ENCODE peak calls at places on chromosome 10, in six cellular contexts. R, C, E, O, V and H are unnamed samples.

GRCh38 chr10:110918269-110918632 is 729 bp downstream of the BBIP1 start:
- DNase-seq in R (peak), C (peak), E (peak), O (peak), V (peak), H (no peak)

GRCh38 chr10:112376578-112376855 is 2.6 kb downstream of the ACSL5 start:
- DNase-seq in R (no peak), C (no peak), E (no peak), O (no peak), V (no peak), H (no peak)

GRCh38 chr10:11447571-11447970 is 163.9 kb downstream of the USP6NL start:
- DNase-seq in R (no peak), C (no peak), E (no peak), O (no peak), V (no peak), H (peak)

GRCh38 chr10:28410420-28411135 is 107.7 kb upstream of the MPP7 start:
- DNase-seq in R (no peak), C (peak), E (no peak), O (no peak), V (peak), H (no peak)

GRCh38 chr10:112775892-112776679 is 174.0 kb upstream of the TCF7L2 start:
- DNase-seq in R (no peak), C (no peak), E (no peak), O (no peak), V (peak), H (no peak)

GRCh38 chr10:116101616-116102015 is 171.4 kb downstream of the GFRA1 start:
- DNase-seq in R (no peak), C (no peak), E (no peak), O (peak), V (no peak), H (no peak)

GRCh38 chr10:21929070-21929469 is 74.5 kb downstream of the DNAJC1 start:
- DNase-seq in R (no peak), C (no peak), E (no peak), O (no peak), V (peak), H (no peak)

GRCh38 chr10:102504179-102504975 is 605 bp downstream of the SUFU start:
- DNase-seq in R (peak), C (no peak), E (no peak), O (peak), V (no peak), H (no peak)

GRCh38 chr10:64115913-64116643 is 594.9 kb downstream of the REEP3 start:
- DNase-seq in R (no peak), C (peak), E (no peak), O (peak), V (peak), H (no peak)

GRCh38 chr10:127906548-127907377 is at the start of gene PTPRE:
- DNase-seq in R (peak), C (peak), E (no peak), O (peak), V (peak), H (no peak)

GRCh38 chr10:124006526-124006925 is 86.9 kb downstream of the CHST15 start:
- DNase-seq in R (peak), C (no peak), E (no peak), O (no peak), V (no peak), H (no peak)

GRCh38 chr10:28367865-28368541 is 65.1 kb upstream of the MPP7 start:
- DNase-seq in R (no peak), C (no peak), E (peak), O (no peak), V (no peak), H (no peak)

GRCh38 chr10:15320522-15321203 is 50.4 kb downstream of the FAM171A1 start:
- DNase-seq in R (no peak), C (no peak), E (no peak), O (no peak), V (no peak), H (no peak)

GRCh38 chr10:78757542-78757941 is 311.2 kb upstream of the ZMIZ1 start:
- DNase-seq in R (no peak), C (no peak), E (no peak), O (peak), V (peak), H (no peak)

GRCh38 chr10:122010405-122011050 is 21.6 kb downstream of the TACC2 start:
- DNase-seq in R (no peak), C (no peak), E (no peak), O (no peak), V (no peak), H (no peak)

GRCh38 chr10:117936136-117936535 is 110.6 kb downstream of the RAB11FIP2 start:
- DNase-seq in R (no peak), C (no peak), E (no peak), O (no peak), V (no peak), H (no peak)

GRCh38 chr10:81978238-81978637 is 103.2 kb downstream of the NRG3 start:
- DNase-seq in R (no peak), C (peak), E (no peak), O (peak), V (peak), H (no peak)

GRCh38 chr10:3761111-3761686 is 23.8 kb downstream of the KLF6 start:
- DNase-seq in R (no peak), C (no peak), E (peak), O (no peak), V (peak), H (no peak)

GRCh38 chr10:111113238-111113960 is 36.6 kb downstream of the ADRA2A start:
- DNase-seq in R (no peak), C (no peak), E (no peak), O (no peak), V (no peak), H (peak)

GRCh38 chr10:44982114-44982460 is 3.5 kb upstream of the DEPP1 start:
- DNase-seq in R (peak), C (no peak), E (no peak), O (peak), V (peak), H (no peak)

GRCh38 chr10:85992324-85992723 is 374.3 kb downstream of the GRID1 start:
- DNase-seq in R (no peak), C (no peak), E (no peak), O (no peak), V (no peak), H (no peak)

GRCh38 chr10:121115154-121115553 is 264.0 kb downstream of the WDR11 start:
- DNase-seq in R (no peak), C (no peak), E (no peak), O (no peak), V (no peak), H (no peak)

GRCh38 chr10:49298990-49299815 is at the start of gene C10orf71:
- DNase-seq in R (peak), C (no peak), E (no peak), O (peak), V (no peak), H (no peak)

GRCh38 chr10:49299816-49300139 is 808 bp downstream of the C10orf71 start:
- DNase-seq in R (peak), C (no peak), E (no peak), O (no peak), V (no peak), H (no peak)

GRCh38 chr10:49300140-49300974 is 1.4 kb downstream of the C10orf71 start:
- DNase-seq in R (peak), C (no peak), E (peak), O (no peak), V (no peak), H (no peak)

GRCh38 chr10:49297818-49298665 is 928 bp upstream of the C10orf71 start:
- DNase-seq in R (peak), C (no peak), E (no peak), O (no peak), V (no peak), H (no peak)

GRCh38 chr10:49298666-49298989 is 342 bp upstream of the C10orf71 start:
- DNase-seq in R (peak), C (no peak), E (no peak), O (no peak), V (peak), H (no peak)
- H3K4me3 ChIP-seq in R (no peak), C (no peak), E (no peak), O (no peak), V (no peak), H (peak)

DNA sequence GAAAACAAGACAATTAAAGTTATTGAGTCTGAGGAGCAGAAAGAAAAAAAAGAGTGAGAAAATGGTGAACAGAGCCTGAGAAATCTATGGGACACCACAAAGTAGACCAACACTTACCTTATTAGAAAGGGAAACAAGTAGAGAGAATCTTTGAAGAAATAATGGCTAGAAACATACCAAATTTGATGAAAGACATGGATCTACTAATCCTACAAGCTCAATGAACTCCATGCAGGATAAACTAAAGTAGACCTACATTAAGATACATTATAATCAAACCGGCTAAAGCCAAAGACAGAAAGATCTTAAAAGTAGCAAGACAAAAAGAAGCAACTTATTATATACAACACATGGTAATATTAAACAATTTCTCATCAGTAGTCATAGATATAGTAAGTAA is 782.3 kb upstream of the GHITM start:
- DNase-seq in R (no peak), C (no peak), E (no peak), O (no peak), V (no peak), H (no peak)
- H3K4me3 ChIP-seq in R (no peak), C (no peak), E (no peak), O (no peak), V (no peak), H (no peak)

GRCh38 chr10:130727766-130728490 is 583.6 kb downstream of the TCERG1L start:
- DNase-seq in R (no peak), C (no peak), E (no peak), O (no peak), V (no peak), H (no peak)

GRCh38 chr10:130729876-130730275 is 581.6 kb downstream of the TCERG1L start:
- DNase-seq in R (peak), C (no peak), E (no peak), O (no peak), V (no peak), H (no peak)

GRCh38 chr10:130725474-130725970 is 586.0 kb downstream of the TCERG1L start:
- DNase-seq in R (no peak), C (no peak), E (no peak), O (no peak), V (no peak), H (no peak)

GRCh38 chr10:130728531-130729215 is 582.8 kb downstream of the TCERG1L start:
- DNase-seq in R (peak), C (no peak), E (no peak), O (no peak), V (no peak), H (no peak)

DNA sequence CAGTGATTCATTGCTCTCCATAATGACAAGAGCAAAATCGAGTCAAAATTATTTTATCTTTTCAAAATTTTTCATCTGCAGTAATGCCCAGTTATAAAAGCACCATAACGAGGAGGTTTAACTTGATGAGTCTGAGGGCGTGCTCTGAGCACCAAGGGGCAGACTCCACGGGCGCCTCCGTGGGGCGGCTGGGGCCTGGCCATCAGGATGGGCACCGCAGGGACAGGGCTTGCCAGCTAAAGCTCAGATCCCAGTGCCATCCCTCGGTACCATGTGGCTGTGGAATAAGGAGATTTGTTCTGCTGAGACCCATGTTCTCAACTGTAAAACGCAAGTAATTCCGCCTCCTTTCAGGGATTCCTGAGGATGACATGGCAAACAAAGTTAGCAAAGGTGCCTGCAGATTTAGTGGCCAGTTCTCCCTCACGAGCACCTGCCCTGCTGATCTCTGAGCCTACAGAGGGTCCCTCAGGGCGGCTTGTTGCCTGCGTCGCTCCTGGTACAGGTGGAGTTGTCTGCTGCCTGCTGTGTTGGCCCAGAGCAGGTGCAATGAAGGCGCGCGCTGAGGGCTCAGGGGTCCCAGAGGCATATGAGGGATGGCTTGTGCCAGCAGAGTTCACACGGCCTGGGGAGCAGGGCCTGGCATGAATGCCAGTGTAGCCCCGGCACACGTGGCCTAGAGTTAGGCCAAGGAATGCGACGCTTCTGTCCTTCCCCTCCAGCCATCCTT is 584.4 kb downstream of the TCERG1L start:
- DNase-seq in R (no peak), C (no peak), E (no peak), O (no peak), V (no peak), H (no peak)
- H3K4me3 ChIP-seq in R (no peak), C (no peak), E (no peak), O (no peak), V (no peak), H (no peak)

GRCh38 chr10:43227911-43228782 is 38.7 kb downstream of the RASGEF1A start:
- DNase-seq in R (peak), C (no peak), E (no peak), O (no peak), V (no peak), H (peak)

GRCh38 chr10:43230101-43230908 is 36.6 kb downstream of the RASGEF1A start:
- DNase-seq in R (peak), C (no peak), E (no peak), O (no peak), V (no peak), H (peak)

GRCh38 chr10:43230909-43231522 is 35.8 kb downstream of the RASGEF1A start:
- DNase-seq in R (peak), C (no peak), E (no peak), O (no peak), V (no peak), H (peak)

GRCh38 chr10:43228783-43229207 is 38.1 kb downstream of the RASGEF1A start:
- DNase-seq in R (peak), C (no peak), E (no peak), O (no peak), V (no peak), H (no peak)

DNA sequence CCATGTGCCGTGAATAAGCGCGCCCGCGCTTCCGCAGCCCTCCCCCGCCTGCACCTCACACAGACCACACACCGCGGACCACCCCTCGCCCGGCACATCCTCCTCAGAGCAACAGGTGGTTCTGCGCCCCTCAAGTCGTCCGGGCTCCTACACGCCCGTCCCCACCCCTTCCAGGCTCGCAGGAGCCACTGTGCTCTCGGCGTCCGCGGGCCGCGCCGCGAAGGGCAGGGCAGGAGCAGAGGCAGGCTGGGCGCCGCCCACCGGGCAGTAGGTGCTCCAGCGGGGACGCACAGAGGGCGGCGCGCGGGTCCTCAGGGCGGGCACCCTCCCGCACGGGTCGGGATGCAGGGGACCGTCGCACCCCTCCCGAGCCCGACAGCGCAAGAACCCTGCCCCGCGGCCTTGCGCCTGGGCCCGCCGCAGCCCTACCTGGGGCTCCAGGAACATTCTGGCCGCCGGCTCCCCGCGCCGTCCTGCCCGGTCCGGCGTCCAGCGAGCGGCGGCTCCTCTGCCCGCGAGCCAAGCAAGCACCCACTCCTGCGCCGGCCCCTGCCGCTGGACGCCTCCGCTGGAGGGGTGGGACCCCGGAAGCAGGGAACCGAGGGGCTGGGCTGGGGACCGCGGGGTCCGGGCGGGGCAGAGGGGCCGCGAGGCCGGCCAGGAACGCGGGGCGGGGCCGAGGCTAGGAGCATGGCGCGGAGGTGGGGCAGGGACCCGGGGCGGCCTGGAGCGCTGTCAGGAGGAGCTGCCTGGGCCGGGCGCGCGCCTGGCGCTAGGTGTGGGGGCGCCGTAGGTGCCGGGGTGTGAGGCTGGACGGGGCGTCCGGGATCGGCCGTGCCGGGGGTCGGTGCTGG is 37.4 kb downstream of the RASGEF1A start:
- DNase-seq in R (peak), C (peak), E (no peak), O (no peak), V (no peak), H (peak)
- H3K4me3 ChIP-seq in R (peak), C (peak), E (no peak), O (no peak), V (peak), H (peak)

DNA sequence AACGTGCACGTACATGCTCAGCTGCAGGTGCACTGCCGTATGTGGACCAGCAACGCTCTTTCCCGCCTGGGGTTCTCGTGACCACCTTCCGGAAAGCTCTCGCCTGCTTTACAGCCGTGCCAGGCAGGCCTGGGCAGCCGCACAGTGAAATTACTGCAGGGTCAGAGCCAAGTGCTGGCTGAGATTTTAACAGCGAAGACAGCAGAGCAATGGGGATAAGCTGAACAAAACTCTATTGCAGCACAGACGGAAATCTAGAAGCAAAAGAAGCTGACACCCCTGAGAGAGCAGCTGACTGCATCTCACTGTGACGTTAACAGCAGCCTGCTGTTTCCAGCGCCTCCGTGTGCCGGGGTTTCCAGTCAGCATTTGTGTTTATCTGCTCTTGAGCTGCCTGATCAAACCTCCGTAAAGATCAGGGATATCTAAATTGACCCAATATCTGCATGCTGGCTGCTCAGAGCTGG is 179.0 kb downstream of the DIP2C start:
- DNase-seq in R (peak), C (no peak), E (no peak), O (peak), V (no peak), H (no peak)
- H3K4me3 ChIP-seq in R (no peak), C (no peak), E (no peak), O (no peak), V (no peak), H (peak)

DNA sequence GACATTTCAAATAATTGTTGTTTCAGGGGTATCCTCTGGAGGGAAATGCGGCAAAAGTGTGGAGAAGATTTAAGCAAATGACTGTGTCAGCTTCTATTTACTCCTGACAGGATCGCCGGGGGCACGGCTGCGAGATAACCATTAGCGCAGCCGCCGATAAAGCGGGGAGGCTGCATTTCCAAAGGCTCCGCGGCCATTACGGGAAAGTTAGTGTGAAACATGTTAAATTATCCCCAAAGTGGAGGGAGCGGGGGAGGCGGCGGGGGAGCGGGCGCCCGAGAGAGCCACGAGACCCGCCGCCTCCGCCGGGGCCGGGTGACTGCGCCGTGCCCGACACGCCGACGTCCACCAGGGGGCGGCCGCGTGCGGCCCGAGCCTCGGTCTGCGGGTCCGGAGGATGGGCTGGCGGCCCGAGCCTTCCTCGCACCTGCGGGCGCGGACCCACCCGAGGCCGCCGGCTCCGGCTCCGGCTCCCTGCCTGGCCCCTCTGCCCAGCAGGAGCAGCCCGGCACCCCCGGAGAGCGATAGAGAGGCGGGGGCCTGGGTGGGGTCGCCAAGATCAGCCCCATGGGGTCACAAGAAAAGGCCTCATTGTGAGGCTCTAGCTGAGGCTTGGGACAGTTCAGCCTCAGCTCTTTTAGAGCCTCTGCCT is 74.4 kb upstream of the PAX2 start:
- DNase-seq in R (no peak), C (peak), E (no peak), O (no peak), V (peak), H (no peak)
- H3K4me3 ChIP-seq in R (no peak), C (peak), E (no peak), O (no peak), V (peak), H (peak)

GRCh38 chr10:100710151-100710871 is 35.1 kb upstream of the PAX2 start:
- DNase-seq in R (no peak), C (no peak), E (no peak), O (no peak), V (no peak), H (no peak)
- H3K4me3 ChIP-seq in R (peak), C (peak), E (no peak), O (no peak), V (no peak), H (peak)

GRCh38 chr10:18205098-18205834 is 65.0 kb downstream of the CACNB2 start:
- DNase-seq in R (no peak), C (no peak), E (no peak), O (no peak), V (no peak), H (no peak)

GRCh38 chr10:18204050-18204449 is 63.8 kb downstream of the CACNB2 start:
- DNase-seq in R (no peak), C (no peak), E (no peak), O (no peak), V (no peak), H (no peak)

GRCh38 chr10:18197706-18198105 is 57.5 kb downstream of the CACNB2 start:
- DNase-seq in R (no peak), C (no peak), E (no peak), O (no peak), V (no peak), H (no peak)

GRCh38 chr10:18202600-18203150 is 62.5 kb downstream of the CACNB2 start:
- DNase-seq in R (no peak), C (no peak), E (no peak), O (no peak), V (no peak), H (no peak)

DNA sequence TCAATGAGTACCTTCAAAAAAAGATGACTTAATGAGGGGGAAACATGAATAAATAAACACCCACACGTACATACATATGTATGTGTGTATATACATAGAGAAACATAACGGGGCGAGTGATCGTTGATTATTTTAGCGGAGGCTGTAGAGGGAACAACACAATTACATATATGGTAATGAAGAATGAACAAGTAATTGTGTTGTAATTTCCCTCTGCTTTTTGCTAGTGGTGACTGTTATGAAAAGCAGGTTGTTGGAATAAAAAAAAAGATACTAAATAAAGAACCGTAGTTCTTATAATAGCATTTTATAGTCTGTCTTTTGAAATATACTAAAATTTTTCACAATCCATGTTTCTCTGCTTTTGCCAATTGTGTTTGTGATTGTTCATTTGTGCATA is 63.3 kb downstream of the CACNB2 start:
- DNase-seq in R (no peak), C (no peak), E (no peak), O (no peak), V (no peak), H (no peak)
- H3K4me3 ChIP-seq in R (peak), C (no peak), E (no peak), O (no peak), V (no peak), H (no peak)